ENCODE peak calls at places on chromosomes 13 and 19, in nine cellular contexts. G, J, U, Y, Q, R, L, C and A are unnamed samples.

GRCh38 chr13:32211788-32212187 is 103.4 kb downstream of the ZAR1L start:
- DNase-seq in G (no peak), J (peak), U (peak), Y (no peak), Q (no peak), R (no peak), L (no peak), C (no peak), A (no peak)

GRCh38 chr19:40055832-40056504 is at the start of gene ZNF780B:
- DNase-seq in G (peak), J (peak), U (peak), Y (peak), Q (peak), R (peak), L (peak), C (peak), A (peak)

GRCh38 chr13:76523740-76524382 is 362.3 kb downstream of the KCTD12 start:
- DNase-seq in G (no peak), J (no peak), U (no peak), Y (no peak), Q (no peak), R (no peak), L (no peak), C (no peak), A (no peak)

GRCh38 chr19:14843169-14843568 is 5.6 kb downstream of the OR7A10 start:
- DNase-seq in G (no peak), J (no peak), U (no peak), Y (no peak), Q (no peak), R (no peak), L (no peak), C (no peak), A (no peak)

GRCh38 chr13:20017365-20017711 is 58.8 kb downstream of the ZMYM2 start:
- DNase-seq in G (no peak), J (no peak), U (no peak), Y (no peak), Q (no peak), R (no peak), L (no peak), C (no peak), A (no peak)

GRCh38 chr13:74040200-74040599 is 94.0 kb downstream of the KLF12 start:
- DNase-seq in G (peak), J (no peak), U (peak), Y (peak), Q (no peak), R (peak), L (no peak), C (peak), A (peak)

GRCh38 chr19:36060430-36060829 is 5.7 kb downstream of the WDR62 start:
- DNase-seq in G (peak), J (no peak), U (peak), Y (peak), Q (peak), R (no peak), L (no peak), C (no peak), A (peak)

GRCh38 chr13:113973218-113974164 is at the start of gene C13orf46:
- DNase-seq in G (peak), J (peak), U (no peak), Y (no peak), Q (no peak), R (no peak), L (peak), C (peak), A (no peak)

GRCh38 chr13:27065582-27065981 is 106.0 kb downstream of the USP12 start:
- DNase-seq in G (no peak), J (no peak), U (no peak), Y (no peak), Q (no peak), R (no peak), L (no peak), C (no peak), A (no peak)

GRCh38 chr19:7460562-7460966 is 28.3 kb downstream of the PEX11G start:
- DNase-seq in G (no peak), J (no peak), U (peak), Y (no peak), Q (no peak), R (no peak), L (no peak), C (no peak), A (no peak)

GRCh38 chr19:42480335-42481095 is 37.8 kb upstream of the CXCL17 start:
- DNase-seq in G (no peak), J (no peak), U (peak), Y (peak), Q (peak), R (no peak), L (no peak), C (peak), A (no peak)

GRCh38 chr19:53192771-53193533 is at the start of gene ZNF665:
- DNase-seq in G (peak), J (peak), U (peak), Y (no peak), Q (peak), R (peak), L (peak), C (peak), A (peak)

GRCh38 chr13:92473736-92474465 is 752.7 kb upstream of the GPC6 start:
- DNase-seq in G (no peak), J (no peak), U (no peak), Y (no peak), Q (no peak), R (no peak), L (no peak), C (no peak), A (no peak)

GRCh38 chr19:30393046-30393445 is 20.9 kb downstream of the ZNF536 start:
- DNase-seq in G (no peak), J (no peak), U (no peak), Y (no peak), Q (no peak), R (no peak), L (no peak), C (no peak), A (no peak)

GRCh38 chr19:38004505-38005223 is 97.7 kb downstream of the SIPA1L3 start:
- DNase-seq in G (peak), J (peak), U (peak), Y (peak), Q (peak), R (peak), L (peak), C (peak), A (peak)

GRCh38 chr19:30036154-30037129 is 94.4 kb downstream of the URI1 start:
- DNase-seq in G (no peak), J (no peak), U (peak), Y (no peak), Q (no peak), R (no peak), L (no peak), C (no peak), A (no peak)

GRCh38 chr19:4539697-4540581 is at the start of gene LRG1:
- DNase-seq in G (no peak), J (no peak), U (no peak), Y (no peak), Q (no peak), R (peak), L (no peak), C (peak), A (no peak)

GRCh38 chr13:99774644-99775043 is 196.9 kb downstream of the ZIC5 start:
- DNase-seq in G (no peak), J (no peak), U (no peak), Y (no peak), Q (no peak), R (no peak), L (no peak), C (no peak), A (no peak)

GRCh38 chr13:82358284-82358683 is 1524.0 kb downstream of the SLITRK1 start:
- DNase-seq in G (no peak), J (no peak), U (no peak), Y (no peak), Q (no peak), R (no peak), L (no peak), C (no peak), A (no peak)

GRCh38 chr19:5718579-5719273 is 1.2 kb downstream of the LONP1 start:
- DNase-seq in G (no peak), J (no peak), U (peak), Y (peak), Q (peak), R (no peak), L (no peak), C (peak), A (peak)

GRCh38 chr13:57582032-57582431 is 49.5 kb upstream of the PCDH17 start:
- DNase-seq in G (no peak), J (peak), U (no peak), Y (no peak), Q (no peak), R (no peak), L (no peak), C (no peak), A (no peak)

GRCh38 chr13:72514141-72514540 is 213.3 kb downstream of the MZT1 start:
- DNase-seq in G (no peak), J (no peak), U (no peak), Y (no peak), Q (no peak), R (no peak), L (no peak), C (no peak), A (no peak)

GRCh38 chr19:10454267-10454666 is 33.9 kb downstream of the PDE4A start:
- DNase-seq in G (no peak), J (no peak), U (peak), Y (peak), Q (no peak), R (no peak), L (no peak), C (no peak), A (no peak)

GRCh38 chr19:2524840-2525723 is 49.2 kb downstream of the GADD45B start:
- DNase-seq in G (peak), J (no peak), U (peak), Y (peak), Q (no peak), R (peak), L (no peak), C (no peak), A (no peak)
- TF ChIP-seq POLR2A in G (no peak), J (no peak), U (no peak), Y (no peak), Q (no peak), R (no peak), L (no peak), C (no peak), A (no peak)

GRCh38 chr19:45876411-45877197 is 9.3 kb downstream of the IRF2BP1 start:
- DNase-seq in G (peak), J (peak), U (peak), Y (no peak), Q (no peak), R (peak), L (no peak), C (peak), A (peak)

GRCh38 chr19:45879055-45879454 is 6.9 kb downstream of the IRF2BP1 start:
- DNase-seq in G (no peak), J (no peak), U (no peak), Y (no peak), Q (no peak), R (no peak), L (no peak), C (peak), A (no peak)

GRCh38 chr19:45879971-45880370 is 6.0 kb downstream of the IRF2BP1 start:
- DNase-seq in G (no peak), J (no peak), U (no peak), Y (no peak), Q (no peak), R (no peak), L (no peak), C (no peak), A (no peak)

GRCh38 chr19:45876161-45876410 is 9.9 kb downstream of the IRF2BP1 start:
- DNase-seq in G (no peak), J (no peak), U (no peak), Y (no peak), Q (no peak), R (no peak), L (no peak), C (no peak), A (no peak)

GRCh38 chr19:45878043-45878794 is 7.7 kb downstream of the IRF2BP1 start:
- DNase-seq in G (no peak), J (no peak), U (no peak), Y (no peak), Q (no peak), R (no peak), L (no peak), C (peak), A (no peak)
- TF ChIP-seq POLR2A in G (no peak), J (no peak), U (no peak), Y (no peak), Q (no peak), R (no peak), L (no peak), C (no peak), A (no peak)

GRCh38 chr13:102798653-102799543 is at the start of the genes BIVM and POGLUT2:
- DNase-seq in G (peak), J (peak), U (peak), Y (peak), Q (peak), R (peak), L (peak), C (peak), A (peak)
- TF ChIP-seq POLR2A in G (no peak), J (no peak), U (no peak), Y (peak), Q (peak), R (no peak), L (no peak), C (peak), A (no peak)

GRCh38 chr13:97240789-97241734 is 18.9 kb downstream of the MBNL2 start:
- DNase-seq in G (no peak), J (no peak), U (no peak), Y (no peak), Q (no peak), R (no peak), L (no peak), C (no peak), A (no peak)
- TF ChIP-seq POLR2A in G (no peak), J (no peak), U (no peak), Y (no peak), Q (no peak), R (no peak), L (no peak), C (no peak), A (no peak)

GRCh38 chr19:17337675-17338439 is 504 bp downstream of the GTPBP3 start:
- DNase-seq in G (no peak), J (no peak), U (no peak), Y (no peak), Q (no peak), R (no peak), L (peak), C (no peak), A (peak)
- TF ChIP-seq POLR2A in G (no peak), J (no peak), U (no peak), Y (no peak), Q (no peak), R (no peak), L (no peak), C (no peak), A (peak)

DNA sequence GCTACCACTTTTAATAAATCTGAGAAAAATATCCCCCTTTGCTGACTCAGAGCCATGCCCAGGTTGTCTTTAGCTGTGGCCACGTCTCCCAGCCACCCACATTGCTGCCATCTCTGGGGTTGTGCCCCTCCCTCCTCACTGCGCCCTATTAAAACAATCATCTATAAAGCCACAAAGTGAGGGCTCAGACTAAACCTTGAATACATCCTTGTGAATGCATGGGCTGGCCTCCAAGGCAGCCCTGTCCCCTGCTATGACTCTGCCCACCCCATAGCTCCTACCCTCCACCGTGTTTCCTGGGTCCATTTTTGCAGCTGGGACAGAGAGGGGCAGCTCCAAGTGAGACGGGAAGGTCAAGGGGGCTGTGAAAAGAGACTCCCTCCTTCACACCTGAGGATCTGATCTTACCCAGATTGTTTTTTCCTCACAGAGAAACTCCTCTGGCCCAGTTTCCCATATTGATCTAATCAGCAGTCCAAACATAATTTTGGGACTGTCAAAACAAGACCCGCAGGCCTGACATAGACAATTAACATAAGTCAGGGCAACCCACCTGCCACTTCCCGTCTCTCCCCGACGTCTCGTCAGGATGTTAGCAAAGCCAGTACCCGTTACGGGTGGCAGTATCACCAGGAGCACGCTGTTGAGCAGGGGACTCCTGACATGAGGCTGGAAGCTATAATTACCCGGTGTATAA is 199.0 kb downstream of the KATNAL1 start:
- DNase-seq in G (no peak), J (no peak), U (no peak), Y (no peak), Q (no peak), R (no peak), L (no peak), C (no peak), A (no peak)
- TF ChIP-seq POLR2A in G (no peak), J (no peak), U (no peak), Y (no peak), Q (no peak), R (no peak), L (no peak), C (no peak), A (no peak)

GRCh38 chr19:45478454-45479238 is 10.8 kb downstream of the FOSB start:
- DNase-seq in G (peak), J (peak), U (peak), Y (peak), Q (peak), R (peak), L (peak), C (peak), A (peak)
- TF ChIP-seq POLR2A in G (no peak), J (no peak), U (no peak), Y (no peak), Q (peak), R (no peak), L (no peak), C (peak), A (peak)